ENCODE peak calls at places on chromosome 14, in six cellular contexts. M, U, S, V, F and I are unnamed samples.
A peak's percentile ranks its signal among the peaks of the same experiment; 100 is the strongest.

GRCh38 chr14:22400590-22401259 is 188.3 kb downstream of the DAD1 start:
- DNase-seq in M (no peak), U (peak; percentile 22), S (no peak), V (no peak), F (peak; percentile 29), I (no peak)

GRCh38 chr14:53956427-53957201 is at the start of gene BMP4:
- DNase-seq in M (no peak), U (peak; percentile 10), S (peak; percentile 83), V (peak; percentile 44), F (peak; percentile 86), I (peak; percentile 87)

GRCh38 chr14:55249423-55249822 is 21.8 kb upstream of the FBXO34 start:
- DNase-seq in M (no peak), U (peak; percentile 62), S (no peak), V (no peak), F (no peak), I (no peak)

GRCh38 chr14:83548061-83548839 is 1981.7 kb upstream of the FLRT2 start:
- DNase-seq in M (no peak), U (no peak), S (no peak), V (no peak), F (peak; percentile 4), I (no peak)

GRCh38 chr14:90815817-90816662 is at the start of gene TTC7B:
- DNase-seq in M (no peak), U (peak; percentile 70), S (no peak), V (peak; percentile 99), F (no peak), I (no peak)

GRCh38 chr14:103685276-103686211 is 29.7 kb downstream of the XRCC3 start:
- DNase-seq in M (no peak), U (no peak), S (no peak), V (no peak), F (no peak), I (no peak)

GRCh38 chr14:101665478-101666078 is 95.9 kb upstream of the PPP2R5C start:
- DNase-seq in M (peak; percentile 3), U (peak; percentile 58), S (no peak), V (peak; percentile 63), F (peak; percentile 37), I (no peak)

GRCh38 chr14:101135796-101136742 is 232.5 kb upstream of the RTL1 start:
- DNase-seq in M (no peak), U (no peak), S (no peak), V (peak; percentile 54), F (no peak), I (no peak)

GRCh38 chr14:52876311-52876710 is 74.5 kb downstream of the FERMT2 start:
- DNase-seq in M (no peak), U (peak; percentile 76), S (no peak), V (no peak), F (no peak), I (no peak)

GRCh38 chr14:45990252-45990651 is 661.3 kb downstream of the RPL10L start:
- DNase-seq in M (no peak), U (no peak), S (no peak), V (no peak), F (no peak), I (no peak)

GRCh38 chr14:103549361-103550311 is 12.8 kb downstream of the BAG5 start:
- DNase-seq in M (no peak), U (no peak), S (no peak), V (peak; percentile 38), F (no peak), I (peak; percentile 64)

GRCh38 chr14:71319646-71320045 is 412.4 kb downstream of the PCNX1 start:
- DNase-seq in M (no peak), U (peak; percentile 66), S (no peak), V (peak; percentile 22), F (no peak), I (no peak)

GRCh38 chr14:103697601-103698379 is 17.5 kb downstream of the XRCC3 start:
- DNase-seq in M (no peak), U (no peak), S (no peak), V (no peak), F (no peak), I (no peak)

GRCh38 chr14:94423465-94424056 is 29.0 kb downstream of the SERPINA11 start:
- DNase-seq in M (no peak), U (peak; percentile 84), S (peak; percentile 73), V (peak; percentile 41), F (peak; percentile 41), I (no peak)

GRCh38 chr14:31127690-31128089 is 79.9 kb downstream of the HECTD1 start:
- DNase-seq in M (peak; percentile 91), U (no peak), S (no peak), V (no peak), F (no peak), I (no peak)

GRCh38 chr14:24439257-24439656 is 3.3 kb downstream of the SDR39U1 start:
- DNase-seq in M (no peak), U (no peak), S (no peak), V (no peak), F (no peak), I (no peak)

GRCh38 chr14:80587096-80587724 is 354.3 kb downstream of the CEP128 start:
- DNase-seq in M (peak; percentile 24), U (peak; percentile 69), S (no peak), V (no peak), F (peak; percentile 48), I (no peak)

GRCh38 chr14:95776798-95777615 is 63.1 kb upstream of the TCL1A start:
- DNase-seq in M (no peak), U (no peak), S (no peak), V (no peak), F (no peak), I (no peak)

GRCh38 chr14:74792249-74793039 is 29.3 kb downstream of the YLPM1 start:
- DNase-seq in M (peak; percentile 27), U (peak; percentile 21), S (no peak), V (no peak), F (peak; percentile 84), I (no peak)

GRCh38 chr14:79011091-79011919 is 841.1 kb downstream of the NRXN3 start:
- DNase-seq in M (no peak), U (peak; percentile 90), S (no peak), V (peak; percentile 37), F (peak; percentile 76), I (no peak)

GRCh38 chr14:43621282-43621681 is 885.8 kb downstream of the FSCB start:
- DNase-seq in M (no peak), U (no peak), S (no peak), V (no peak), F (no peak), I (no peak)

GRCh38 chr14:63045234-63045611 is at the start of gene KCNH5:
- DNase-seq in M (no peak), U (peak; percentile 47), S (no peak), V (peak; percentile 90), F (peak; percentile 50), I (no peak)

GRCh38 chr14:54440037-54440436 is 1.1 kb downstream of the CNIH1 start:
- DNase-seq in M (no peak), U (peak; percentile 42), S (no peak), V (no peak), F (peak; percentile 9), I (no peak)

GRCh38 chr14:22901799-22902198 is 17.1 kb downstream of the RBM23 start:
- DNase-seq in M (no peak), U (no peak), S (no peak), V (no peak), F (no peak), I (no peak)

GRCh38 chr14:49895480-49895879 is 2.6 kb downstream of the ARF6 start:
- DNase-seq in M (peak; percentile 28), U (peak; percentile 47), S (no peak), V (no peak), F (no peak), I (no peak)

GRCh38 chr14:49896956-49897355 is 4.1 kb downstream of the ARF6 start:
- DNase-seq in M (no peak), U (no peak), S (no peak), V (peak; percentile 21), F (no peak), I (no peak)

GRCh38 chr14:49897414-49897813 is 4.5 kb downstream of the ARF6 start:
- DNase-seq in M (no peak), U (no peak), S (no peak), V (no peak), F (no peak), I (no peak)

GRCh38 chr14:49898485-49898884 is 5.6 kb downstream of the ARF6 start:
- DNase-seq in M (no peak), U (no peak), S (no peak), V (no peak), F (no peak), I (no peak)

GRCh38 chr14:49897965-49898364 is 5.1 kb downstream of the ARF6 start:
- DNase-seq in M (no peak), U (no peak), S (no peak), V (no peak), F (no peak), I (no peak)
- H3K4me1 ChIP-seq in M (peaks cover 42% of the 10 kb centered on the region), U (peaks cover 23% of the 10 kb centered on the region), S (no peaks in the 10 kb centered on the region), V (peaks cover 20% of the 10 kb centered on the region), F (peaks cover 36% of the 10 kb centered on the region), I (no peaks in the 10 kb centered on the region)

GRCh38 chr14:73231874-73232851 is 5.1 kb upstream of the PAPLN start:
- DNase-seq in M (no peak), U (peak; percentile 17), S (no peak), V (peak; percentile 42), F (peak; percentile 73), I (no peak)
- H3K27ac ChIP-seq in M (no peak overlapping the region), U (no peak overlapping the region), S (no peak overlapping the region), V (no peak overlapping the region), F (peak overlapping the region; percentile 56), I (no peak overlapping the region)

DNA sequence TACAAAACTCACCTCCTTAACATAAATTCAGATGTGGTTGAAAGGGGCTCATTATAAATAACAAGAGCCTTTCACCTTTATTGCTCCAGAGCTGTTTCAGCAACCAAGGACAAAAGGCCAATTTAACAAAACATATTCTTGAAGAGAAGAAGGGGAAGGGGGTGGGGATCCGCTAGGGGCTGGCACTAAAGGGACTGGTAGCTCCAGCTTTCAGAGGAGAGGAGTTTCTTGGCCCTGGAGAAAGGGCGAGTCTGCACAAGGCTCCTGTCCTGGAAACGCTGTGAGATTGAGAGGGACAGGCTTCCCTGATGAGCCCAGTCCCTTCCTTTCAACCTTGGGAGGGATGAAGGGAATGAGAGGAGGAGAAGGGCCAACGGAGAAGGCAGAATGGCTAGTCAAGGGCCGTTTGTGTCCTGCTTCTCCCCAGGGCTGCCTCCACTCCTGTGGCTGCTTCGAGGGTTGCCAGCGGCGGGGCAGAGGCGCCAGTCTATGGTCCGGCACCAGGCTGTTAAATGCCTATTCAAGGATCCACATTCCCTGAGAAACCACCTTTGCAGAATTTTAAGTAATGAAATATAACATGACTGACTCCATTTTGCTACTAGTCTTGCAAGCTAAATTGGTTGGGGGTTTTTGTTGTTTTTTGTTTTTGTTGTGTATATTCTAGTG is 9.7 kb upstream of the PIGH start:
- DNase-seq in M (no peak), U (no peak), S (no peak), V (no peak), F (no peak), I (no peak)
- H3K27me3 ChIP-seq in M (no peaks in the 10 kb centered on the region), U (no peaks in the 10 kb centered on the region), S (no peaks in the 10 kb centered on the region), V (no peaks in the 10 kb centered on the region), F (peaks cover 8% of the 10 kb centered on the region), I (no peaks in the 10 kb centered on the region)

GRCh38 chr14:104973215-104974145 is 4.7 kb downstream of the AHNAK2 start:
- DNase-seq in M (no peak), U (peak; percentile 100), S (peak; percentile 82), V (no peak), F (peak; percentile 91), I (peak; percentile 85)

GRCh38 chr14:104974146-104974541 is 4.0 kb downstream of the AHNAK2 start:
- DNase-seq in M (no peak), U (no peak), S (no peak), V (no peak), F (no peak), I (no peak)

GRCh38 chr14:104971447-104972240 is 6.5 kb downstream of the AHNAK2 start:
- DNase-seq in M (no peak), U (no peak), S (no peak), V (no peak), F (no peak), I (no peak)

GRCh38 chr14:104970231-104971068 is 7.7 kb downstream of the AHNAK2 start:
- DNase-seq in M (no peak), U (peak; percentile 98), S (peak; percentile 61), V (no peak), F (peak; percentile 87), I (no peak)

GRCh38 chr14:104972301-104973211 is 5.6 kb downstream of the AHNAK2 start:
- DNase-seq in M (no peak), U (peak; percentile 87), S (peak; percentile 81), V (no peak), F (peak; percentile 63), I (no peak)
- H3K4me1 ChIP-seq in M (peaks cover 10% of the 10 kb centered on the region), U (peaks cover 51% of the 10 kb centered on the region), S (peaks cover 49% of the 10 kb centered on the region), V (peaks cover 59% of the 10 kb centered on the region), F (peaks cover 68% of the 10 kb centered on the region), I (peaks cover 70% of the 10 kb centered on the region)